ENCODE peak calls at places on chromosomes 13 and 19, in nine cellular contexts. D is GM23338, V is HT1080, N is ecto neural progenitor cell, K is EH, X is GM19239, M is SK-MEL-5, P is AG08395, J is NCI-H2081. R is an unnamed sample.
A peak's percentile ranks its signal among the peaks of the same experiment; 100 is the strongest.

GRCh38 chr13:109569938-109570711 is 216.3 kb downstream of the IRS2 start:
- DNase-seq in D (no peak), V (no peak), N (no peak), K (no peak), X (peak; percentile 34), M (no peak), P (no peak), J (no peak), R (no peak)

GRCh38 chr13:114149774-114150740 is 17.6 kb upstream of the RASA3 start:
- DNase-seq in D (no peak), V (no peak), N (no peak), K (no peak), X (no peak), M (no peak), P (no peak), J (peak; percentile 89), R (peak; percentile 98)

GRCh38 chr13:57631607-57632275 is at the start of gene PCDH17:
- DNase-seq in D (peak; percentile 85), V (peak; percentile 4), N (peak; percentile 60), K (peak; percentile 17), X (no peak), M (peak; percentile 60), P (peak; percentile 11), J (peak; percentile 30), R (peak; percentile 34)

GRCh38 chr19:3048190-3048533 is 14.1 kb downstream of the TLE5 start:
- DNase-seq in D (no peak), V (no peak), N (no peak), K (no peak), X (no peak), M (no peak), P (no peak), J (no peak), R (no peak)

GRCh38 chr19:38190061-38190460 is 34.0 kb downstream of the DPF1 start:
- DNase-seq in D (no peak), V (no peak), N (no peak), K (no peak), X (no peak), M (no peak), P (no peak), J (no peak), R (no peak)

GRCh38 chr19:55389386-55390317 is 3.9 kb downstream of the RPL28 start:
- DNase-seq in D (no peak), V (no peak), N (no peak), K (no peak), X (no peak), M (no peak), P (no peak), J (no peak), R (no peak)

GRCh38 chr13:74017301-74018092 is 116.7 kb downstream of the KLF12 start:
- DNase-seq in D (no peak), V (no peak), N (no peak), K (no peak), X (no peak), M (no peak), P (no peak), J (no peak), R (no peak)

GRCh38 chr13:44300895-44301638 is 72.6 kb upstream of the SERP2 start:
- DNase-seq in D (no peak), V (peak; percentile 88), N (no peak), K (peak; percentile 83), X (peak; percentile 7), M (no peak), P (peak; percentile 38), J (peak; percentile 36), R (no peak)

GRCh38 chr19:40147338-40147692 is 43.9 kb upstream of the MAP3K10 start:
- DNase-seq in D (no peak), V (no peak), N (no peak), K (no peak), X (no peak), M (no peak), P (peak; percentile 7), J (no peak), R (no peak)

R was measured in NCI-H1105 treated with DMSO at 0.1 percent for 48 hours.